ENCODE peak calls at places on chromosomes 1 and 21, in four cellular contexts. F is tibial nerve; N is heart right ventricle; R is CD4-positive, alpha-beta T cell. K is an unnamed sample.

GRCh38 chr1:14820320-14821085 is 222.0 kb downstream of the KAZN start:
- DNase-seq in F (no peak), N (no peak), R (no peak), K (no peak)

GRCh38 chr1:94239796-94240195 is 2.4 kb upstream of the ARHGAP29 start:
- DNase-seq in F (no peak), N (no peak), R (no peak), K (peak)

GRCh38 chr1:11364170-11364569 is 91.2 kb downstream of the UBIAD1 start:
- DNase-seq in F (no peak), N (no peak), R (no peak), K (no peak)

GRCh38 chr1:221699582-221700519 is 42.0 kb downstream of the DUSP10 start:
- DNase-seq in F (no peak), N (no peak), R (no peak), K (peak)

GRCh38 chr1:24003331-24003972 is 23.3 kb upstream of the SRSF10 start:
- DNase-seq in F (no peak), N (no peak), R (no peak), K (peak)

GRCh38 chr1:145757420-145757819 is 38.1 kb downstream of the CD160 start:
- DNase-seq in F (no peak), N (no peak), R (no peak), K (peak)

GRCh38 chr1:17046043-17046657 is 7.7 kb downstream of the SDHB start:
- DNase-seq in F (no peak), N (no peak), R (no peak), K (peak)

GRCh38 chr1:155175281-155175926 is 1.8 kb downstream of the TRIM46 start:
- DNase-seq in F (no peak), N (peak), R (no peak), K (peak)

GRCh38 chr1:206694551-206695124 is 9.9 kb downstream of the MAPKAPK2 start:
- DNase-seq in F (no peak), N (no peak), R (no peak), K (no peak)

GRCh38 chr1:77514871-77515776 is 167.3 kb downstream of the ZZZ3 start:
- DNase-seq in F (no peak), N (peak), R (no peak), K (peak)

GRCh38 chr1:185926562-185926961 is 192.4 kb downstream of the HMCN1 start:
- DNase-seq in F (no peak), N (no peak), R (no peak), K (no peak)

GRCh38 chr1:12172042-12172851 is 5.5 kb downstream of the TNFRSF1B start:
- DNase-seq in F (no peak), N (no peak), R (no peak), K (peak)

GRCh38 chr1:86441581-86441980 is 17.6 kb downstream of the CLCA2 start:
- DNase-seq in F (no peak), N (no peak), R (peak), K (no peak)

GRCh38 chr1:211947396-211948295 is 87.7 kb downstream of the INTS7 start:
- DNase-seq in F (no peak), N (no peak), R (no peak), K (no peak)

GRCh38 chr1:10632691-10633090 is 157.9 kb downstream of the PEX14 start:
- DNase-seq in F (no peak), N (no peak), R (no peak), K (peak)

GRCh38 chr1:76577818-76578185 is 289.5 kb upstream of the ST6GALNAC5 start:
- DNase-seq in F (no peak), N (no peak), R (no peak), K (no peak)

GRCh38 chr1:39132505-39133339 is 71.8 kb upstream of the MACF1 start:
- DNase-seq in F (no peak), N (peak), R (no peak), K (no peak)

GRCh38 chr1:160641323-160642280 is 5.2 kb downstream of the SLAMF1 start:
- DNase-seq in F (no peak), N (no peak), R (no peak), K (no peak)

GRCh38 chr1:58754683-58755467 is 29.0 kb downstream of the JUN start:
- DNase-seq in F (no peak), N (no peak), R (no peak), K (no peak)

GRCh38 chr1:218537131-218537904 is 192.2 kb downstream of the TGFB2 start:
- DNase-seq in F (no peak), N (no peak), R (no peak), K (peak)

GRCh38 chr1:6301526-6301925 is 40.6 kb upstream of the GPR153 start:
- DNase-seq in F (no peak), N (no peak), R (no peak), K (no peak)

GRCh38 chr1:159826436-159827101 is at the start of gene SLAMF8:
- DNase-seq in F (peak), N (peak), R (no peak), K (no peak)

GRCh38 chr1:153953859-153954365 is 4.5 kb downstream of the CRTC2 start:
- DNase-seq in F (no peak), N (no peak), R (no peak), K (peak)

GRCh38 chr1:65002508-65003315 is 36.4 kb upstream of the JAK1 start:
- DNase-seq in F (peak), N (peak), R (peak), K (peak)

GRCh38 chr1:226980122-226980551 is 40.0 kb downstream of the COQ8A start:
- DNase-seq in F (no peak), N (no peak), R (no peak), K (peak)

GRCh38 chr1:2569060-2569459 is 12.9 kb downstream of the TNFRSF14 start:
- DNase-seq in F (no peak), N (no peak), R (no peak), K (peak)

GRCh38 chr1:32014199-32014936 is 700 bp downstream of the KHDRBS1 start:
- DNase-seq in F (peak), N (peak), R (peak), K (peak)

GRCh38 chr1:240844466-240844865 is 232.5 kb upstream of the GREM2 start:
- DNase-seq in F (no peak), N (no peak), R (no peak), K (no peak)

GRCh38 chr1:24057171-24057570 is 54.8 kb downstream of the MYOM3 start:
- DNase-seq in F (no peak), N (no peak), R (no peak), K (no peak)

GRCh38 chr1:221458430-221459156 is 283.3 kb downstream of the DUSP10 start:
- DNase-seq in F (no peak), N (no peak), R (no peak), K (peak)

GRCh38 chr1:2935766-2936390 is 85.4 kb upstream of the ACTRT2 start:
- DNase-seq in F (no peak), N (no peak), R (no peak), K (peak)

GRCh38 chr1:228737613-228738012 is 2.3 kb downstream of the RHOU start:
- DNase-seq in F (no peak), N (no peak), R (no peak), K (no peak)

GRCh38 chr1:228736844-228737415 is 1.7 kb downstream of the RHOU start:
- DNase-seq in F (no peak), N (no peak), R (no peak), K (no peak)

GRCh38 chr1:228735871-228736586 is 750 bp downstream of the RHOU start:
- DNase-seq in F (peak), N (peak), R (peak), K (peak)

GRCh38 chr1:228733576-228733975 is 1.7 kb upstream of the RHOU start:
- DNase-seq in F (no peak), N (no peak), R (no peak), K (no peak)

GRCh38 chr1:228734881-228735801 is at the start of gene RHOU:
- DNase-seq in F (peak), N (peak), R (peak), K (peak)
- TF ChIP-seq CTCF in F (peak), N (peak), R (peak), K (no peak)

GRCh38 chr1:178630418-178630817 is 94.6 kb upstream of the RALGPS2 start:
- DNase-seq in F (no peak), N (no peak), R (no peak), K (no peak)

GRCh38 chr1:178632619-178633018 is 92.4 kb upstream of the RALGPS2 start:
- DNase-seq in F (no peak), N (no peak), R (no peak), K (peak)

GRCh38 chr1:178628637-178629548 is 96.2 kb upstream of the RALGPS2 start:
- DNase-seq in F (no peak), N (peak), R (no peak), K (peak)

GRCh38 chr1:178627037-178627436 is 98.0 kb upstream of the RALGPS2 start:
- DNase-seq in F (no peak), N (no peak), R (no peak), K (no peak)

DNA sequence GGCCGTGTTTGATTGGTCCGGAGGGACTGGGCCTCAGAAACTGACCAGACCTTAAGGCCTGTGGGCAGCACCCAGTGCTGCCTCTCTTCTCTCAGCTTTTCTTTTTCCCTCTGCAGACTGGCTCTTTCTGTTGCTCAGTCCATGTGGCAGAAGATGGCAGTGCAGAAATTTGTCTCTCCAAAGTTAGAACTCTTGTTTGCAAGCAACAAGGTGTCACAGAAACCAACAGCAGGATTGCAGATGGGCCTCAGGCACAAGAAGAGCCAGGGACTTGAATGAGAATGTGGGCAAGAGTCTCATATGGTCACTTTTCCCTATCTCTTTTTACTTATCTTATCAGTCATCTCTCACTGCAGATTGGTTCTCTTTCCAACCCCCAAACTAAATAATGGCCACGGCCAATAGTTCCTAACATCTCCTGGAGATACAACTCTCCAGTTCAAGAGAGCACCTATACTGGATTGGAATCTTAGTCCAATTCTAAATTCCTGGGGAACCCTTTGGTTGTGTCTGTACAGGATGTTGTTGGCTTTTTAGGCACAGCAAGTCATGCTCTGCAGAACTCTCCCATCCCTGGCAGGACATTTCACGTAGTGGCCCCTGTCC is 95.4 kb upstream of the RALGPS2 start:
- DNase-seq in F (no peak), N (no peak), R (no peak), K (no peak)
- TF ChIP-seq CTCF in F (no peak), N (no peak), R (no peak), K (peak)

GRCh38 chr1:244210884-244211558 is 159.9 kb downstream of the ZBTB18 start:
- DNase-seq in F (no peak), N (no peak), R (no peak), K (no peak)
- TF ChIP-seq CTCF in F (peak), N (no peak), R (no peak), K (peak)

GRCh38 chr1:147664206-147664605 is 6.1 kb downstream of the ACP6 start:
- DNase-seq in F (no peak), N (no peak), R (no peak), K (no peak)

GRCh38 chr1:147669475-147670318 is 627 bp downstream of the ACP6 start:
- DNase-seq in F (peak), N (peak), R (no peak), K (peak)

GRCh38 chr1:147670319-147671003 is at the start of gene ACP6:
- DNase-seq in F (peak), N (peak), R (peak), K (peak)

GRCh38 chr1:147665521-147665920 is 4.8 kb downstream of the ACP6 start:
- DNase-seq in F (no peak), N (no peak), R (no peak), K (peak)
- TF ChIP-seq CTCF in F (no peak), N (peak), R (no peak), K (peak)

DNA sequence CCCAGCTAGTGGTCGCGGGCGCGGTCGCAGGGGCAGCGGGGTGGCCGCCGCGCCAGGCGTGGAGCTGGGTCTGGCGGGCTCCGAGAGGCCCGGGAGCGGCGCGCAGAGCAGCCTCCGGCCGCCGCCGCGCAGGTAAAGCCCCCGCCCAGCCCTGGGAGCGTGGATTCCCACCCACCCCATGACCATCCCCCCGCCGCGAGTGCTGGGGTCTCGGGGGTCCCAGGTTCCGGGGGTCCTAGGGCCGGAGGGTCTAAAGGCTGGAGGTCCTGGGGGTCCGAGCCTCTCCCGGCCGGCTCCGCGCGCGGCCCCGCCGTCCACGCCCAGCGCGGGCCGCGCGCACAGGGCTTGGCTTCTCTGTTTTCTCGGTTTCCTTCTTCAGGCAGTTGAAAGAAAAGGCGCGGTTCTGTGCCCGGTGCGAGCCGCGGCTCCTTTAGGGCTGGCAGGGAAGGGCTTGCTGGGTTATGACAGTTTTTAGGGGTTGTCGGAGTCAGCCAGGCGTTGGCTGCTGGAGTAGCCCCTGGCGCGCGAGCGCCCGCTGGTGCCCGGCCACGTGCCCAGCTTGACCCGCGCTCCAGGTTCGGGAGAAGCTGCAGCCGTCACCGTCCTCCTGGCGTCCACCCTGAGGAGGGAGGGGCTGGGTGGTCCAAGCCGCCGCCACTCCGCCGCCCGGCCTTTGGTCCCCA is 355 bp downstream of the LRRC3 start:
- DNase-seq in F (no peak), N (no peak), R (no peak), K (peak)
- TF ChIP-seq CTCF in F (no peak), N (no peak), R (no peak), K (no peak)

DNA sequence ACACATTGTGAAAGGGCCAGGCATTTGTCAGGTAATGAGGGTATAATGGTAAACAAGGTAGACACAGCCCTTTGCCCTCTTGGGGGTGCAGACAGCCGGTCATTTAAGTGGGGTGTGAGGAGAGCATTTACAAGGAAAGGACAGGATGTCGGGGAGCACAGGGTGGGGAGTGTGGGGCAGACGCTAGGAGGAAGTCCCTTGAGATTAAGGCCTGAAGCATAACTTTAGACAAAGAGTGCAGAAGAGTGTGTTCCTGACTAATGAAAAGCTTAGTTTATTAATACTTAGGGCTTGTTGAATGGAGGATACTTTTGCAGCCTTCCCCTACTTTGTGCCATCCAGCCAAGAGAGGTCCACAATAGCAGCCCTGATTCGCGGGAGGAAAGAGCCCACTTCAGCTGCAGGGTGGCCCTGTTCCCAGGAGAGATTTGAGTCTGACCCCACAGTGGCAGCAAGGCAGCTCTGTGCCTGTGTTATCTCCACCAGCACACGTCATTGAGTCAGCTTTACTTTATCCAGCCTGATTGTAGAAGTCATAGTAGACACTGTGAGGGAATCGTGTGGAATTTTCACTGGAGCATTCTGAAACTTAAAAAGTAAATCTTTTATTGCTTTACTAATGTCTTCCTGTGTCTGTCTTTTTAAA is 35.1 kb downstream of the MPZL1 start:
- DNase-seq in F (no peak), N (peak), R (no peak), K (no peak)
- TF ChIP-seq CTCF in F (no peak), N (no peak), R (no peak), K (no peak)

DNA sequence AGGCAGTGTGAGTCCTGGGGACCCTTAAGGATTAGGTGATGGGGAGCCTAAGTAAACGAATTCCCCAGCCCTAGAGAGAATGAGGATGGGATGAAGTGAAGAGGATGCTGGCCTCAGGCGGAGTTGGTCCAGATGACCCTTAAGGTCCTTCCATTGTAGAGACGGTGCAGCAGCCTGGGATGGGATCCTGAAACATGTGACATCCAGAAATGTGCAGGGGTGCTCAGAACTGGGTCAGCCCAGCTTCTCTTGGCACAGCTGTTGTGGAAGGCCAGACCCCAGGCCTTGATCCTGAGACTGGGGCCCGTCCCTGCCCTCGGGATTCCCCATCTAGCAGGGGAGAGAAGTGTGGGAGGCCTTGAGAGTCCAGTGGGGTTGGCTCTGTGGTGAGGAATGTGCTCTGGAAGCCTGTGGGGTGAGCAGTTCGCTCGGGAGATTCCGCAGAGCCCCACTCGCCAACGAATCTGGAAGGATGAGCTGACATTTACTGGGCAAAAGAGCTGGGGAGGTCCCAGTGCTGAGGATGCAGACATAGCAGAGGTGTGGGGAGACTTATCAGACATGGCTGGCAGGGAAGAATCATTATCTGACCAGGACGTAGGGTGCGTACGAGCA is 28.1 kb downstream of the A3GALT2 start:
- DNase-seq in F (no peak), N (no peak), R (no peak), K (no peak)
- TF ChIP-seq CTCF in F (no peak), N (no peak), R (no peak), K (no peak)